ENCODE peak calls at places on chromosomes 5 and 9, in seven cellular contexts. O, U, K, X, B, Q and A are unnamed samples.
A peak's percentile ranks its signal among the peaks of the same experiment; 100 is the strongest.

GRCh38 chr9:127837346-127837745 is 17.1 kb downstream of the ENG start:
- DNase-seq in O (no peak), U (no peak), K (no peak), X (no peak), B (no peak), Q (no peak), A (no peak)

GRCh38 chr9:114387678-114388431 is at the start of gene AKNA:
- DNase-seq in O (peak; percentile 92), U (no peak), K (no peak), X (peak; percentile 84), B (peak; percentile 68), Q (peak; percentile 71), A (peak; percentile 81)

GRCh38 chr5:31194892-31195291 is 1.4 kb downstream of the CDH6 start:
- DNase-seq in O (no peak), U (peak; percentile 6), K (no peak), X (no peak), B (no peak), Q (no peak), A (no peak)

GRCh38 chr5:102755691-102756371 is 726 bp downstream of the PAM start:
- DNase-seq in O (peak; percentile 88), U (peak; percentile 62), K (peak; percentile 72), X (peak; percentile 59), B (peak; percentile 63), Q (peak; percentile 64), A (peak; percentile 64)

GRCh38 chr9:124661184-124661755 is 109.8 kb downstream of the NR6A1 start:
- DNase-seq in O (no peak), U (no peak), K (no peak), X (no peak), B (no peak), Q (no peak), A (no peak)

GRCh38 chr9:90641868-90642558 is 611 bp downstream of the DIRAS2 start:
- DNase-seq in O (no peak), U (no peak), K (no peak), X (no peak), B (no peak), Q (peak; percentile 49), A (no peak)

GRCh38 chr5:180353226-180353962 is at the start of gene GFPT2:
- DNase-seq in O (peak; percentile 93), U (peak; percentile 94), K (peak; percentile 86), X (peak; percentile 93), B (peak; percentile 74), Q (peak; percentile 91), A (peak; percentile 85)

GRCh38 chr5:67161767-67162166 is 34.8 kb downstream of the CD180 start:
- DNase-seq in O (no peak), U (no peak), K (no peak), X (no peak), B (no peak), Q (no peak), A (no peak)

GRCh38 chr5:181234116-181234454 is 9.6 kb downstream of the RACK1 start:
- DNase-seq in O (no peak), U (no peak), K (no peak), X (no peak), B (no peak), Q (no peak), A (no peak)

GRCh38 chr5:170570492-170570891 is 66.7 kb downstream of the KCNIP1 start:
- DNase-seq in O (no peak), U (no peak), K (no peak), X (no peak), B (no peak), Q (no peak), A (no peak)

GRCh38 chr5:114782869-114783268 is 386.8 kb downstream of the TRIM36 start:
- DNase-seq in O (no peak), U (no peak), K (no peak), X (no peak), B (peak; percentile 23), Q (peak; percentile 56), A (peak; percentile 59)

GRCh38 chr5:100175346-100175745 is 359.8 kb upstream of the FAM174A start:
- DNase-seq in O (no peak), U (no peak), K (no peak), X (no peak), B (no peak), Q (no peak), A (no peak)

GRCh38 chr5:55172937-55173695 is at the start of gene CDC20B:
- DNase-seq in O (peak; percentile 78), U (peak; percentile 76), K (peak; percentile 72), X (peak; percentile 71), B (peak; percentile 28), Q (peak; percentile 86), A (peak; percentile 83)

GRCh38 chr5:57298985-57299491 is 125.2 kb downstream of the GPBP1 start:
- DNase-seq in O (no peak), U (peak; percentile 35), K (no peak), X (peak; percentile 34), B (peak; percentile 15), Q (no peak), A (peak; percentile 37)

GRCh38 chr5:124057161-124057814 is 545.3 kb downstream of the CSNK1G3 start:
- DNase-seq in O (peak; percentile 66), U (no peak), K (no peak), X (peak; percentile 12), B (no peak), Q (no peak), A (peak; percentile 23)

GRCh38 chr9:14907360-14907685 is 2.9 kb downstream of the FREM1 start:
- DNase-seq in O (no peak), U (no peak), K (no peak), X (no peak), B (no peak), Q (no peak), A (no peak)

GRCh38 chr9:14910178-14910805 is at the start of gene FREM1:
- DNase-seq in O (peak; percentile 80), U (no peak), K (no peak), X (peak; percentile 31), B (no peak), Q (peak; percentile 69), A (peak; percentile 21)

GRCh38 chr9:14908221-14909206 is 1.7 kb downstream of the FREM1 start:
- DNase-seq in O (no peak), U (no peak), K (no peak), X (no peak), B (no peak), Q (no peak), A (no peak)

GRCh38 chr9:14911046-14911445 is 818 bp upstream of the FREM1 start:
- DNase-seq in O (no peak), U (no peak), K (no peak), X (no peak), B (no peak), Q (no peak), A (no peak)

GRCh38 chr9:14909631-14910177 is 524 bp downstream of the FREM1 start:
- DNase-seq in O (no peak), U (no peak), K (no peak), X (no peak), B (no peak), Q (no peak), A (no peak)
- TF ChIP-seq POLR2A in O (no peak), U (no peak), K (no peak), X (no peak), B (no peak), Q (no peak), A (no peak)

DNA sequence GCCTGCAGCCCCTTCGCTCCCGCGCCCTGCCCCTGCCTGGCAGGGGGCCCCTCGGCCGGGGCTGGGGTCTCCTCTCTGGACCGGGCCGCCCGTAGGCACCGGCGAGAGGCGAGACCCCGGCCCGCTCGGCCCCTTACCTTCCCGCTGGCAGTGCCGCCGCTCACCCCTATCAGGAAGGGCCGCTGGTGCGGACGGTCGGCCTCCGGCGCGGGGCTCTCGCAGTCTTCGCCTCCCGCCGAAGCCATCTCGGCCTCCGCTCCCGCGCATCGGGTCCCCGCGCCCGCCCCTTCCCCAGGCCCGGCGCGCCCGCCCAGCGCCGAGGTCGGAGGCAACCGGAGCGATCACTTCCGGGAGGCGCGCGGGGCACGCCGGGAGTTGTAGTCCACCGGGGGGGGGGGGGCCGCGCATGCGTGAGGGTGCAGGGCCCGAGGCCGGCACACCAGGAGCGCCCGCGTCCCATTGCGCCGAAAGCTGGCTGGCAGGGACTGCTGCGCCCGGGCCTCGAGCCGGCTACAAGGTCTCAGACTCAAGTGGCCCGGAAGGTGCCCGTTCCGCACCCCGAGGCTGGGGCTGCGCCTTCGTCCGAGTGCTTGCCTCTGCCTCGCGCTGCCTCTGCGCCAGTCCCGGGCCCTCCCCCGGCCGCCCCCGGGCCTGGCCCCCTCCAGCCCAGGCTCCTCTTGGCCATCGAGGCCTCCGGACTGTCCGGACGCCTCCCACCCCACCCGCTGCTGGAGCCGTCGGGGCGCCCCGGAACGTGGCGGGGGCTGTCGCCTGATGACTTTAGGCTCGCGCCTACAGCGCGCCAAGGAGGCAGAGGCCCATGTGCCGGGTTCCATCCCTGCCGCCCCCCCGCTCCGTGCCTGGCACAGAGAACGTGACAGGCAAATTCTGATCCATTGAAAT is at the start of gene UCK1:
- DNase-seq in O (peak; percentile 90), U (peak; percentile 90), K (peak; percentile 62), X (peak; percentile 81), B (peak; percentile 42), Q (peak; percentile 86), A (peak; percentile 82)
- TF ChIP-seq POLR2A in O (peak; percentile 58), U (peak; percentile 54), K (no peak), X (peak; percentile 42), B (peak; percentile 80), Q (peak; percentile 72), A (peak; percentile 77)

DNA sequence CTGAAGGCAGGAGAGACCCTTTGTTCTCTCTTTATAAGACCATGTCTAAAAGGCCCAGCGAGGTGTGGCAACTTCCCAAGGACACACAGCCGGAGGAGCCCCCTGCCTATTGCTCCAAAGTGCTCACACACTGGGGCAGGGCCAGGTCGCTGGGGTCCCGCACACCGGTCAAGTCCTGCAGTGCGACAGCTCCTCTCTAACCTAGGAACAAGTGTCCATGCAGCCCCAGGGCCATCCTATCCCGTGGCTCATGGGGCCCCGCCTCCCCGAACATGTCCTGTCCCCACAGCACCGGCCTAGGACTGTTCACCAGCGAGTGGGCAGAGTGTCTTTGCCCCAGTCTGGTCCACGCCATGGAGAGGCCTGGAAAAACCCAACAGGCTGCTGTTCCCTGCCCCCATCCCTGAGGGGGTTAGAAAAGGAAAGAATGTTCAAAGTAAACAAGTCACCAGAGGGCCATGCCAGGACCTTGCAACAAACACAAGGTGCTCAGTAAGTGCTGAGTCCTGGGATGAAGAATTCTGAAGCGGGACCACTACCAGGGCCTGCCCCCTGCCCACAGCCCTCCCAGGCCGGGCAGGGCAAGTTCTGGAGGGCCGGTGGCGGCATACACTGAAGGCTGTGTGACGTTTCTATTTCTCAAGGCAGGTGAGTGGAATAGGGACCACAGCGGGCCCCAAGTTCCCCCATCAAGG is 958 bp downstream of the NINJ1 start:
- DNase-seq in O (peak; percentile 84), U (peak; percentile 42), K (no peak), X (peak; percentile 62), B (no peak), Q (no peak), A (no peak)
- TF ChIP-seq POLR2A in O (no peak), U (no peak), K (no peak), X (no peak), B (no peak), Q (no peak), A (no peak)

GRCh38 chr9:83665576-83666200 is 42.1 kb downstream of the UBQLN1 start:
- DNase-seq in O (no peak), U (no peak), K (no peak), X (no peak), B (no peak), Q (no peak), A (no peak)
- TF ChIP-seq POLR2A in O (no peak), U (no peak), K (no peak), X (no peak), B (no peak), Q (no peak), A (no peak)